ENCODE peak calls at places on chromosomes 6 and 20, in eight cellular contexts. One of them, this sample, is unnamed.

GRCh38 chr6:13331516-13332348 is 3.4 kb upstream of the TBC1D7 start:
- DNase-seq in mucosa of gallbladder: no peak
- DNase-seq in fibroblast of the aortic adventitia: peak
- DNase-seq in hippocampal formation: no peak
- DNase-seq in NCI-H2081: peak
- DNase-seq in C1 segment of cervical spinal cord: no peak
- DNase-seq in tibial nerve: no peak
- DNase-seq in stimulated activated CD4-positive, alpha-beta T cell treated with anti-CD3 and anti-CD28 coated beads, Interleukin-1b, Interleukin-23, amount 100 ng/mL, for 48 hours: no peak
- DNase-seq in this sample: no peak

GRCh38 chr20:62262064-62262463 is 23.7 kb downstream of the OSBPL2 start:
- DNase-seq in mucosa of gallbladder: no peak
- DNase-seq in fibroblast of the aortic adventitia: no peak
- DNase-seq in hippocampal formation: no peak
- DNase-seq in NCI-H2081: no peak
- DNase-seq in C1 segment of cervical spinal cord: no peak
- DNase-seq in tibial nerve: no peak
- DNase-seq in stimulated activated CD4-positive, alpha-beta T cell treated with anti-CD3 and anti-CD28 coated beads, Interleukin-1b, Interleukin-23, amount 100 ng/mL, for 48 hours: no peak
- DNase-seq in this sample: no peak

GRCh38 chr6:14549319-14549770 is 431.8 kb downstream of the CD83 start:
- DNase-seq in mucosa of gallbladder: no peak
- DNase-seq in fibroblast of the aortic adventitia: no peak
- DNase-seq in hippocampal formation: peak
- DNase-seq in NCI-H2081: peak
- DNase-seq in C1 segment of cervical spinal cord: no peak
- DNase-seq in tibial nerve: no peak
- DNase-seq in stimulated activated CD4-positive, alpha-beta T cell treated with anti-CD3 and anti-CD28 coated beads, Interleukin-1b, Interleukin-23, amount 100 ng/mL, for 48 hours: no peak
- DNase-seq in this sample: no peak

GRCh38 chr6:95176322-95176721 is 401.0 kb upstream of the MANEA start:
- DNase-seq in mucosa of gallbladder: no peak
- DNase-seq in fibroblast of the aortic adventitia: no peak
- DNase-seq in hippocampal formation: no peak
- DNase-seq in NCI-H2081: no peak
- DNase-seq in C1 segment of cervical spinal cord: no peak
- DNase-seq in tibial nerve: no peak
- DNase-seq in stimulated activated CD4-positive, alpha-beta T cell treated with anti-CD3 and anti-CD28 coated beads, Interleukin-1b, Interleukin-23, amount 100 ng/mL, for 48 hours: no peak
- DNase-seq in this sample: no peak

GRCh38 chr20:8121666-8122065 is 10.4 kb upstream of the PLCB1 start:
- DNase-seq in mucosa of gallbladder: no peak
- DNase-seq in fibroblast of the aortic adventitia: no peak
- DNase-seq in hippocampal formation: no peak
- DNase-seq in NCI-H2081: no peak
- DNase-seq in C1 segment of cervical spinal cord: no peak
- DNase-seq in tibial nerve: no peak
- DNase-seq in stimulated activated CD4-positive, alpha-beta T cell treated with anti-CD3 and anti-CD28 coated beads, Interleukin-1b, Interleukin-23, amount 100 ng/mL, for 48 hours: no peak
- DNase-seq in this sample: no peak

GRCh38 chr6:46637145-46637544 is 15.5 kb downstream of the CYP39A1 start:
- DNase-seq in mucosa of gallbladder: no peak
- DNase-seq in fibroblast of the aortic adventitia: peak
- DNase-seq in hippocampal formation: no peak
- DNase-seq in NCI-H2081: no peak
- DNase-seq in C1 segment of cervical spinal cord: no peak
- DNase-seq in tibial nerve: no peak
- DNase-seq in stimulated activated CD4-positive, alpha-beta T cell treated with anti-CD3 and anti-CD28 coated beads, Interleukin-1b, Interleukin-23, amount 100 ng/mL, for 48 hours: no peak
- DNase-seq in this sample: no peak

GRCh38 chr6:151063339-151063738 is 176.4 kb upstream of the AKAP12 start:
- DNase-seq in mucosa of gallbladder: no peak
- DNase-seq in fibroblast of the aortic adventitia: peak
- DNase-seq in hippocampal formation: no peak
- DNase-seq in NCI-H2081: no peak
- DNase-seq in C1 segment of cervical spinal cord: no peak
- DNase-seq in tibial nerve: no peak
- DNase-seq in stimulated activated CD4-positive, alpha-beta T cell treated with anti-CD3 and anti-CD28 coated beads, Interleukin-1b, Interleukin-23, amount 100 ng/mL, for 48 hours: no peak
- DNase-seq in this sample: no peak

GRCh38 chr20:11719153-11719552 is 198.5 kb upstream of the BTBD3 start:
- DNase-seq in mucosa of gallbladder: no peak
- DNase-seq in fibroblast of the aortic adventitia: no peak
- DNase-seq in hippocampal formation: no peak
- DNase-seq in NCI-H2081: no peak
- DNase-seq in C1 segment of cervical spinal cord: no peak
- DNase-seq in tibial nerve: no peak
- DNase-seq in stimulated activated CD4-positive, alpha-beta T cell treated with anti-CD3 and anti-CD28 coated beads, Interleukin-1b, Interleukin-23, amount 100 ng/mL, for 48 hours: no peak
- DNase-seq in this sample: no peak

GRCh38 chr6:25883536-25883935 is 9.5 kb upstream of the SLC17A3 start:
- DNase-seq in mucosa of gallbladder: no peak
- DNase-seq in fibroblast of the aortic adventitia: no peak
- DNase-seq in hippocampal formation: no peak
- DNase-seq in NCI-H2081: no peak
- DNase-seq in C1 segment of cervical spinal cord: no peak
- DNase-seq in tibial nerve: no peak
- DNase-seq in stimulated activated CD4-positive, alpha-beta T cell treated with anti-CD3 and anti-CD28 coated beads, Interleukin-1b, Interleukin-23, amount 100 ng/mL, for 48 hours: no peak
- DNase-seq in this sample: no peak

GRCh38 chr6:135458051-135458450 is 39.5 kb downstream of the AHI1 start:
- DNase-seq in mucosa of gallbladder: no peak
- DNase-seq in fibroblast of the aortic adventitia: peak
- DNase-seq in hippocampal formation: no peak
- DNase-seq in NCI-H2081: no peak
- DNase-seq in C1 segment of cervical spinal cord: no peak
- DNase-seq in tibial nerve: no peak
- DNase-seq in stimulated activated CD4-positive, alpha-beta T cell treated with anti-CD3 and anti-CD28 coated beads, Interleukin-1b, Interleukin-23, amount 100 ng/mL, for 48 hours: no peak
- DNase-seq in this sample: no peak

GRCh38 chr20:57465943-57466342 is 59.0 kb downstream of the CTCFL start:
- DNase-seq in mucosa of gallbladder: no peak
- DNase-seq in fibroblast of the aortic adventitia: no peak
- DNase-seq in hippocampal formation: no peak
- DNase-seq in NCI-H2081: no peak
- DNase-seq in C1 segment of cervical spinal cord: no peak
- DNase-seq in tibial nerve: no peak
- DNase-seq in stimulated activated CD4-positive, alpha-beta T cell treated with anti-CD3 and anti-CD28 coated beads, Interleukin-1b, Interleukin-23, amount 100 ng/mL, for 48 hours: no peak
- DNase-seq in this sample: no peak

GRCh38 chr6:96939019-96939805 is 14.7 kb downstream of the KLHL32 start:
- DNase-seq in mucosa of gallbladder: peak
- DNase-seq in fibroblast of the aortic adventitia: peak
- DNase-seq in hippocampal formation: no peak
- DNase-seq in NCI-H2081: no peak
- DNase-seq in C1 segment of cervical spinal cord: no peak
- DNase-seq in tibial nerve: no peak
- DNase-seq in stimulated activated CD4-positive, alpha-beta T cell treated with anti-CD3 and anti-CD28 coated beads, Interleukin-1b, Interleukin-23, amount 100 ng/mL, for 48 hours: peak
- DNase-seq in this sample: no peak

GRCh38 chr6:31940256-31940664 is 5.6 kb upstream of the CFB start:
- DNase-seq in mucosa of gallbladder: no peak
- DNase-seq in fibroblast of the aortic adventitia: peak
- DNase-seq in hippocampal formation: no peak
- DNase-seq in NCI-H2081: no peak
- DNase-seq in C1 segment of cervical spinal cord: no peak
- DNase-seq in tibial nerve: no peak
- DNase-seq in stimulated activated CD4-positive, alpha-beta T cell treated with anti-CD3 and anti-CD28 coated beads, Interleukin-1b, Interleukin-23, amount 100 ng/mL, for 48 hours: no peak
- DNase-seq in this sample: no peak

GRCh38 chr6:30955367-30956042 is 14.7 kb downstream of the MUCL3 start:
- DNase-seq in mucosa of gallbladder: peak
- DNase-seq in fibroblast of the aortic adventitia: no peak
- DNase-seq in hippocampal formation: peak
- DNase-seq in NCI-H2081: peak
- DNase-seq in C1 segment of cervical spinal cord: no peak
- DNase-seq in tibial nerve: no peak
- DNase-seq in stimulated activated CD4-positive, alpha-beta T cell treated with anti-CD3 and anti-CD28 coated beads, Interleukin-1b, Interleukin-23, amount 100 ng/mL, for 48 hours: peak
- DNase-seq in this sample: peak

GRCh38 chr6:108353853-108354252 is 59.0 kb downstream of the AFG1L start:
- DNase-seq in mucosa of gallbladder: no peak
- DNase-seq in fibroblast of the aortic adventitia: no peak
- DNase-seq in hippocampal formation: no peak
- DNase-seq in NCI-H2081: no peak
- DNase-seq in C1 segment of cervical spinal cord: no peak
- DNase-seq in tibial nerve: no peak
- DNase-seq in stimulated activated CD4-positive, alpha-beta T cell treated with anti-CD3 and anti-CD28 coated beads, Interleukin-1b, Interleukin-23, amount 100 ng/mL, for 48 hours: no peak
- DNase-seq in this sample: no peak

GRCh38 chr6:165729307-165729936 is 66.4 kb upstream of the PDE10A start:
- DNase-seq in mucosa of gallbladder: peak
- DNase-seq in fibroblast of the aortic adventitia: peak
- DNase-seq in hippocampal formation: no peak
- DNase-seq in NCI-H2081: peak
- DNase-seq in C1 segment of cervical spinal cord: no peak
- DNase-seq in tibial nerve: no peak
- DNase-seq in stimulated activated CD4-positive, alpha-beta T cell treated with anti-CD3 and anti-CD28 coated beads, Interleukin-1b, Interleukin-23, amount 100 ng/mL, for 48 hours: peak
- DNase-seq in this sample: no peak

GRCh38 chr6:82458147-82458546 is 94.5 kb downstream of the TPBG start:
- DNase-seq in mucosa of gallbladder: no peak
- DNase-seq in fibroblast of the aortic adventitia: no peak
- DNase-seq in hippocampal formation: no peak
- DNase-seq in NCI-H2081: no peak
- DNase-seq in C1 segment of cervical spinal cord: no peak
- DNase-seq in tibial nerve: no peak
- DNase-seq in stimulated activated CD4-positive, alpha-beta T cell treated with anti-CD3 and anti-CD28 coated beads, Interleukin-1b, Interleukin-23, amount 100 ng/mL, for 48 hours: no peak
- DNase-seq in this sample: no peak

GRCh38 chr6:21593927-21594421 is 423 bp downstream of the SOX4 start:
- DNase-seq in mucosa of gallbladder: peak
- DNase-seq in fibroblast of the aortic adventitia: peak
- DNase-seq in hippocampal formation: no peak
- DNase-seq in NCI-H2081: no peak
- DNase-seq in C1 segment of cervical spinal cord: no peak
- DNase-seq in tibial nerve: no peak
- DNase-seq in stimulated activated CD4-positive, alpha-beta T cell treated with anti-CD3 and anti-CD28 coated beads, Interleukin-1b, Interleukin-23, amount 100 ng/mL, for 48 hours: no peak
- DNase-seq in this sample: peak

GRCh38 chr20:37907677-37908397 is 4.9 kb downstream of the VSTM2L start:
- DNase-seq in mucosa of gallbladder: peak
- DNase-seq in fibroblast of the aortic adventitia: peak
- DNase-seq in hippocampal formation: no peak
- DNase-seq in NCI-H2081: peak
- DNase-seq in C1 segment of cervical spinal cord: no peak
- DNase-seq in tibial nerve: no peak
- DNase-seq in stimulated activated CD4-positive, alpha-beta T cell treated with anti-CD3 and anti-CD28 coated beads, Interleukin-1b, Interleukin-23, amount 100 ng/mL, for 48 hours: no peak
- DNase-seq in this sample: no peak

GRCh38 chr20:18263723-18264122 is 24.6 kb upstream of the ZNF133 start:
- DNase-seq in mucosa of gallbladder: peak
- DNase-seq in fibroblast of the aortic adventitia: peak
- DNase-seq in hippocampal formation: no peak
- DNase-seq in NCI-H2081: peak
- DNase-seq in C1 segment of cervical spinal cord: no peak
- DNase-seq in tibial nerve: no peak
- DNase-seq in stimulated activated CD4-positive, alpha-beta T cell treated with anti-CD3 and anti-CD28 coated beads, Interleukin-1b, Interleukin-23, amount 100 ng/mL, for 48 hours: no peak
- DNase-seq in this sample: no peak

GRCh38 chr6:169959129-169960002 is 207.9 kb downstream of the ERMARD start:
- DNase-seq in mucosa of gallbladder: no peak
- DNase-seq in fibroblast of the aortic adventitia: no peak
- DNase-seq in hippocampal formation: no peak
- DNase-seq in NCI-H2081: peak
- DNase-seq in C1 segment of cervical spinal cord: no peak
- DNase-seq in tibial nerve: no peak
- DNase-seq in stimulated activated CD4-positive, alpha-beta T cell treated with anti-CD3 and anti-CD28 coated beads, Interleukin-1b, Interleukin-23, amount 100 ng/mL, for 48 hours: peak
- DNase-seq in this sample: no peak

GRCh38 chr20:21607971-21608735 is 94.3 kb upstream of the NKX2-2 start:
- DNase-seq in mucosa of gallbladder: no peak
- DNase-seq in fibroblast of the aortic adventitia: no peak
- DNase-seq in hippocampal formation: peak
- DNase-seq in NCI-H2081: peak
- DNase-seq in C1 segment of cervical spinal cord: peak
- DNase-seq in tibial nerve: no peak
- DNase-seq in stimulated activated CD4-positive, alpha-beta T cell treated with anti-CD3 and anti-CD28 coated beads, Interleukin-1b, Interleukin-23, amount 100 ng/mL, for 48 hours: no peak
- DNase-seq in this sample: peak

GRCh38 chr20:59776626-59777320 is 156.7 kb downstream of the SYCP2 start:
- DNase-seq in mucosa of gallbladder: no peak
- DNase-seq in fibroblast of the aortic adventitia: no peak
- DNase-seq in hippocampal formation: no peak
- DNase-seq in NCI-H2081: no peak
- DNase-seq in C1 segment of cervical spinal cord: no peak
- DNase-seq in tibial nerve: no peak
- DNase-seq in stimulated activated CD4-positive, alpha-beta T cell treated with anti-CD3 and anti-CD28 coated beads, Interleukin-1b, Interleukin-23, amount 100 ng/mL, for 48 hours: no peak
- DNase-seq in this sample: no peak

GRCh38 chr20:53643031-53643832 is 49.6 kb upstream of the ZNF217 start:
- DNase-seq in mucosa of gallbladder: peak
- DNase-seq in fibroblast of the aortic adventitia: peak
- DNase-seq in hippocampal formation: no peak
- DNase-seq in NCI-H2081: no peak
- DNase-seq in C1 segment of cervical spinal cord: no peak
- DNase-seq in tibial nerve: no peak
- DNase-seq in stimulated activated CD4-positive, alpha-beta T cell treated with anti-CD3 and anti-CD28 coated beads, Interleukin-1b, Interleukin-23, amount 100 ng/mL, for 48 hours: peak
- DNase-seq in this sample: no peak

GRCh38 chr6:69813508-69813907 is 16.7 kb upstream of the LMBRD1 start:
- DNase-seq in mucosa of gallbladder: no peak
- DNase-seq in fibroblast of the aortic adventitia: no peak
- DNase-seq in hippocampal formation: no peak
- DNase-seq in NCI-H2081: no peak
- DNase-seq in C1 segment of cervical spinal cord: no peak
- DNase-seq in tibial nerve: no peak
- DNase-seq in stimulated activated CD4-positive, alpha-beta T cell treated with anti-CD3 and anti-CD28 coated beads, Interleukin-1b, Interleukin-23, amount 100 ng/mL, for 48 hours: no peak
- DNase-seq in this sample: no peak

GRCh38 chr6:106098383-106099234 is 12.5 kb downstream of the PRDM1 start:
- DNase-seq in mucosa of gallbladder: peak
- DNase-seq in fibroblast of the aortic adventitia: peak
- DNase-seq in hippocampal formation: no peak
- DNase-seq in NCI-H2081: no peak
- DNase-seq in C1 segment of cervical spinal cord: no peak
- DNase-seq in tibial nerve: no peak
- DNase-seq in stimulated activated CD4-positive, alpha-beta T cell treated with anti-CD3 and anti-CD28 coated beads, Interleukin-1b, Interleukin-23, amount 100 ng/mL, for 48 hours: peak
- DNase-seq in this sample: no peak

GRCh38 chr20:49595811-49596545 is 28.0 kb upstream of the PTGIS start:
- DNase-seq in mucosa of gallbladder: no peak
- DNase-seq in fibroblast of the aortic adventitia: peak
- DNase-seq in hippocampal formation: no peak
- DNase-seq in NCI-H2081: no peak
- DNase-seq in C1 segment of cervical spinal cord: no peak
- DNase-seq in tibial nerve: no peak
- DNase-seq in stimulated activated CD4-positive, alpha-beta T cell treated with anti-CD3 and anti-CD28 coated beads, Interleukin-1b, Interleukin-23, amount 100 ng/mL, for 48 hours: peak
- DNase-seq in this sample: no peak

GRCh38 chr20:4828830-4829493 is 107.3 kb downstream of the PRND start:
- DNase-seq in mucosa of gallbladder: no peak
- DNase-seq in fibroblast of the aortic adventitia: peak
- DNase-seq in hippocampal formation: no peak
- DNase-seq in NCI-H2081: no peak
- DNase-seq in C1 segment of cervical spinal cord: no peak
- DNase-seq in tibial nerve: no peak
- DNase-seq in stimulated activated CD4-positive, alpha-beta T cell treated with anti-CD3 and anti-CD28 coated beads, Interleukin-1b, Interleukin-23, amount 100 ng/mL, for 48 hours: no peak
- DNase-seq in this sample: no peak

GRCh38 chr6:53042112-53042511 is 23.1 kb upstream of the FBXO9 start:
- DNase-seq in mucosa of gallbladder: no peak
- DNase-seq in fibroblast of the aortic adventitia: peak
- DNase-seq in hippocampal formation: no peak
- DNase-seq in NCI-H2081: no peak
- DNase-seq in C1 segment of cervical spinal cord: no peak
- DNase-seq in tibial nerve: no peak
- DNase-seq in stimulated activated CD4-positive, alpha-beta T cell treated with anti-CD3 and anti-CD28 coated beads, Interleukin-1b, Interleukin-23, amount 100 ng/mL, for 48 hours: no peak
- DNase-seq in this sample: no peak

GRCh38 chr20:32609993-32610896 is 25.1 kb upstream of the NOL4L start:
- DNase-seq in mucosa of gallbladder: no peak
- DNase-seq in fibroblast of the aortic adventitia: no peak
- DNase-seq in hippocampal formation: no peak
- DNase-seq in NCI-H2081: no peak
- DNase-seq in C1 segment of cervical spinal cord: no peak
- DNase-seq in tibial nerve: no peak
- DNase-seq in stimulated activated CD4-positive, alpha-beta T cell treated with anti-CD3 and anti-CD28 coated beads, Interleukin-1b, Interleukin-23, amount 100 ng/mL, for 48 hours: no peak
- DNase-seq in this sample: no peak

GRCh38 chr6:105760746-105761145 is 325.4 kb upstream of the PRDM1 start:
- DNase-seq in mucosa of gallbladder: no peak
- DNase-seq in fibroblast of the aortic adventitia: no peak
- DNase-seq in hippocampal formation: no peak
- DNase-seq in NCI-H2081: no peak
- DNase-seq in C1 segment of cervical spinal cord: no peak
- DNase-seq in tibial nerve: no peak
- DNase-seq in stimulated activated CD4-positive, alpha-beta T cell treated with anti-CD3 and anti-CD28 coated beads, Interleukin-1b, Interleukin-23, amount 100 ng/mL, for 48 hours: no peak
- DNase-seq in this sample: no peak

GRCh38 chr6:13559968-13560650 is 14.3 kb upstream of the SIRT5 start:
- DNase-seq in mucosa of gallbladder: no peak
- DNase-seq in fibroblast of the aortic adventitia: no peak
- DNase-seq in hippocampal formation: no peak
- DNase-seq in NCI-H2081: peak
- DNase-seq in C1 segment of cervical spinal cord: no peak
- DNase-seq in tibial nerve: no peak
- DNase-seq in stimulated activated CD4-positive, alpha-beta T cell treated with anti-CD3 and anti-CD28 coated beads, Interleukin-1b, Interleukin-23, amount 100 ng/mL, for 48 hours: no peak
- DNase-seq in this sample: no peak

GRCh38 chr6:38391206-38391908 is 248.4 kb downstream of the BTBD9 start:
- DNase-seq in mucosa of gallbladder: no peak
- DNase-seq in fibroblast of the aortic adventitia: no peak
- DNase-seq in hippocampal formation: no peak
- DNase-seq in NCI-H2081: no peak
- DNase-seq in C1 segment of cervical spinal cord: no peak
- DNase-seq in tibial nerve: no peak
- DNase-seq in stimulated activated CD4-positive, alpha-beta T cell treated with anti-CD3 and anti-CD28 coated beads, Interleukin-1b, Interleukin-23, amount 100 ng/mL, for 48 hours: no peak
- DNase-seq in this sample: no peak

GRCh38 chr6:129351807-129352206 is 358.2 kb downstream of the ARHGAP18 start:
- DNase-seq in mucosa of gallbladder: no peak
- DNase-seq in fibroblast of the aortic adventitia: no peak
- DNase-seq in hippocampal formation: no peak
- DNase-seq in NCI-H2081: no peak
- DNase-seq in C1 segment of cervical spinal cord: no peak
- DNase-seq in tibial nerve: no peak
- DNase-seq in stimulated activated CD4-positive, alpha-beta T cell treated with anti-CD3 and anti-CD28 coated beads, Interleukin-1b, Interleukin-23, amount 100 ng/mL, for 48 hours: no peak
- DNase-seq in this sample: no peak

This sample was measured in caudate nucleus.